ENCODE peak calls at places on chromosomes 1 and 21, in seven cellular contexts. D, V, Q, P, W, S and U are unnamed samples. For H3K4me1, the result is how much of the 10 kb centered on the place peaks cover.

GRCh38 chr1:220290163-220290761 is 18.0 kb upstream of the RAB3GAP2 start:
- DNase-seq in P (no peak), W (peak), S (no peak), Q (no peak), D (no peak), V (peak), U (no peak)

GRCh38 chr1:92623187-92623778 is 136.6 kb upstream of the GFI1 start:
- DNase-seq in S (no peak), D (no peak), V (no peak), Q (no peak), W (no peak), P (no peak), U (no peak)

GRCh38 chr1:234776875-234777849 is 167.2 kb upstream of the IRF2BP2 start:
- DNase-seq in V (no peak), Q (no peak), S (no peak), D (no peak), W (no peak), P (peak), U (no peak)

GRCh38 chr1:67650061-67650460 is 34.9 kb upstream of the GADD45A start:
- DNase-seq in P (no peak), W (no peak), D (no peak), S (no peak), Q (no peak), V (no peak), U (no peak)

GRCh38 chr1:229887043-229887822 is 179.8 kb upstream of the GALNT2 start:
- DNase-seq in V (no peak), D (no peak), Q (no peak), S (no peak), P (peak), W (no peak), U (no peak)

GRCh38 chr1:21878840-21879478 is 58.2 kb downstream of the HSPG2 start:
- DNase-seq in S (no peak), Q (no peak), W (no peak), P (no peak), D (no peak), V (no peak), U (peak)

GRCh38 chr1:172883387-172883791 is 167.4 kb downstream of the TNFSF18 start:
- DNase-seq in S (no peak), P (no peak), V (no peak), Q (no peak), D (no peak), W (no peak), U (no peak)

GRCh38 chr1:199272690-199273089 is 633.9 kb downstream of the PTPRC start:
- DNase-seq in S (peak), D (peak), W (no peak), V (peak), Q (no peak), P (no peak), U (peak)

GRCh38 chr1:214126697-214127146 is 138.9 kb downstream of the PROX1 start:
- DNase-seq in W (no peak), D (no peak), Q (no peak), V (no peak), S (no peak), P (no peak), U (no peak)

GRCh38 chr21:17044696-17045095 is 468.1 kb upstream of the CXADR start:
- DNase-seq in Q (no peak), D (no peak), P (no peak), S (no peak), V (no peak), W (no peak), U (no peak)

GRCh38 chr1:200180821-200181220 is 153.3 kb downstream of the NR5A2 start:
- DNase-seq in P (no peak), V (no peak), S (no peak), D (no peak), W (no peak), Q (no peak), U (no peak)

GRCh38 chr1:220527279-220528048 is 472 bp upstream of the MARK1 start:
- DNase-seq in S (no peak), P (peak), D (no peak), Q (peak), V (peak), W (no peak), U (no peak)

GRCh38 chr21:42593007-42593814 is 60.2 kb upstream of the PDE9A start:
- DNase-seq in V (peak), W (peak), P (peak), Q (peak), S (peak), D (peak), U (peak)

GRCh38 chr1:67680486-67680885 is 4.5 kb upstream of the GADD45A start:
- DNase-seq in W (no peak), V (no peak), Q (no peak), S (no peak), D (no peak), P (no peak), U (no peak)

GRCh38 chr21:14260459-14260764 is 44.5 kb downstream of the RBM11 start:
- DNase-seq in D (no peak), S (no peak), V (no peak), W (no peak), Q (no peak), P (no peak), U (no peak)

GRCh38 chr1:247293047-247293446 is 37.2 kb downstream of the VN1R5 start:
- DNase-seq in W (no peak), V (no peak), P (no peak), D (no peak), S (no peak), Q (no peak), U (no peak)

GRCh38 chr1:54053745-54054437 is 483 bp downstream of the TCEANC2 start:
- DNase-seq in P (no peak), W (peak), Q (no peak), S (no peak), V (peak), D (no peak), U (no peak)

GRCh38 chr1:197808843-197809242 is 33.6 kb upstream of the DENND1B start:
- DNase-seq in V (no peak), S (no peak), W (no peak), Q (no peak), P (no peak), D (no peak), U (no peak)

GRCh38 chr1:197810812-197811211 is 35.5 kb upstream of the DENND1B start:
- DNase-seq in S (no peak), Q (no peak), D (no peak), P (peak), W (peak), V (peak), U (no peak)

GRCh38 chr1:197813741-197814140 is 38.5 kb upstream of the DENND1B start:
- DNase-seq in V (peak), D (no peak), P (peak), S (no peak), W (peak), Q (no peak), U (no peak)

GRCh38 chr1:197811769-197812168 is 36.5 kb upstream of the DENND1B start:
- DNase-seq in P (no peak), W (no peak), V (peak), Q (no peak), S (no peak), D (no peak), U (no peak)

GRCh38 chr1:197814306-197814705 is 39.0 kb upstream of the DENND1B start:
- DNase-seq in V (peak), D (no peak), P (no peak), W (peak), S (no peak), Q (no peak), U (no peak)
- H3K4me1 ChIP-seq in V (under half), D (under half), P (under half), W (under half), S (under half), Q (under half), U (under half)

DNA sequence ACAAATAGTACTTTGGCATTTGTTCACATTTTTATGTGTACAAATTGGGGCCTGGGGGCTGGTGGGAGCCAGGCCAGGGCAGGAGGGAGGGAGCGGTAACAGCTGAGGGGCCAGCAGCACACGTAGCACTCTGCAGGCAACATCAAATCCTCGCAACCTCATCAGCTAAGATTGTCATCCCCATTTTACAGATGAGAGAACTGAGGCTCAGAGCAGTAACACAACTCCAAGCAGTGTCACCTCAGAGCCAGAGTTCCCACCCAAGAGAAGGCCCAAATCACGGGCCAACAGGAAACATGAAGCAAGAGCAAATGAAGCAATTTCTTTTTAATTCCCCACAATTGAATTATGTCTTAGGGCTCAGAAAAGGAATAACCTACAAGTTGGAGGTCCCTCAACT is 14.1 kb downstream of the IFFO2 start:
- DNase-seq in D (no peak), Q (no peak), V (no peak), S (no peak), W (no peak), P (no peak), U (no peak)
- H3K4me1 ChIP-seq in D (half or more), Q (under half), V (under half), S (half or more), W (under half), P (under half), U (under half)

DNA sequence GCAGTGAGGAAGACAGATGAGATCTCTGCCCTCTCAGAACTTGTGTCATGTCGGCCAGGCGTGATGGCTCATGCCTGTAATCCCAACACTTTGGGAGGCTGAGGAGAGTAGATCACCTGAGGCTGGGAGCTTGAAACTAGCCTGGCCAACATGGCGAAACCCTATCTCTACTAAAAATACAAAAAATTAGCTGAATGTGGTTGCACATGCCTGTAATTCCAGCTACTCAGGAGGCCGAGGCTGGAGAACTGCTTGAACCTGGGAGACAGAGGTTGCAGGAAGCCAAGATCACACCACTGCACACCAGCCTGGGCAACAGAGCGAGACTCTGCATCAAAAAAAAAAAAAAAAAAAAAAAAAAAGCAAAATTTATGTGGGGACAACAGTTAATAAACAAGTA is 40.9 kb upstream of the RALGPS2 start:
- DNase-seq in W (no peak), S (no peak), V (no peak), D (no peak), Q (no peak), P (no peak), U (no peak)
- H3K4me1 ChIP-seq in W (under half), S (under half), V (under half), D (under half), Q (under half), P (under half), U (under half)

DNA sequence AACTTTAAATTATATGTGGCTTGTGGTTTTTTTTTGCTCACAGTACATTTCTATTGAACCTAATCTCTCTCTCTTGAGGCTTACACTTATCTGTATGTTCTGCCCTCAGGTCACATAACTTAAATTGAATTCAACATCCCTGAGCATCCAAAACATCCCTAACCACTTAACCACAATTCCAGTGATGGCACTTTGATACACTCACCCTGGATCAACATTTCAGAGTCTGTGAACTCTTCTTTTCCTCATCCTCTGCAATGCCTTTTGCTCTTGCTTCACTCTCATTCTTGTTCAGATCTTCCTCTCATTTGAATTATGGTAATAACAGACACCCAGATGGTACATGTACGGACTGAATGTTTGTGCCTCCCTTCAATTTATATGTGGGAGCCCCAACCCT is 33.5 kb downstream of the PTGER3 start:
- DNase-seq in P (no peak), W (no peak), V (no peak), S (no peak), Q (no peak), D (no peak), U (no peak)
- H3K4me1 ChIP-seq in P (under half), W (under half), V (under half), S (under half), Q (under half), D (under half), U (under half)

GRCh38 chr1:111133863-111134262 is 6.0 kb downstream of the DRAM2 start:
- DNase-seq in P (no peak), S (no peak), V (no peak), Q (no peak), D (no peak), W (no peak), U (no peak)

GRCh38 chr1:111127923-111128643 is 11.8 kb downstream of the DRAM2 start:
- DNase-seq in S (no peak), W (no peak), D (no peak), P (no peak), V (no peak), Q (no peak), U (no peak)

GRCh38 chr1:111126354-111126753 is 13.5 kb downstream of the DRAM2 start:
- DNase-seq in Q (no peak), V (no peak), W (no peak), S (no peak), P (no peak), D (no peak), U (no peak)

GRCh38 chr1:111131693-111132092 is 8.2 kb downstream of the DRAM2 start:
- DNase-seq in V (no peak), Q (no peak), S (no peak), W (no peak), P (no peak), D (no peak), U (no peak)
- H3K4me1 ChIP-seq in V (under half), Q (under half), S (under half), W (under half), P (under half), D (under half), U (under half)